ENCODE peak calls at places on chromosomes 7 and 10, in ten cellular contexts. One of them, this sample, is unnamed.

GRCh38 chr10:123326674-123327073 is 172.5 kb downstream of the BUB3 start:
- DNase-seq in NCI-H774: no peak
- DNase-seq in cardiac muscle cell: no peak
- DNase-seq in NCI-H2029 treated with DMSO at 0.1 percent for 48 hours: no peak
- DNase-seq in HEK293T: no peak
- DNase-seq in ACHN: no peak
- DNase-seq in hepatocyte: no peak
- DNase-seq in SW480: no peak
- DNase-seq in stimulated activated CD8-positive, alpha-beta memory T cell treated with anti-CD3 and anti-CD28 coated beads, Interleukin-4, amount 100 ng/mL, for 48 hours: no peak
- DNase-seq in D341Med: no peak
- DNase-seq in this sample: no peak

GRCh38 chr7:112866424-112866823 is 76.2 kb upstream of the TMEM168 start:
- DNase-seq in NCI-H774: no peak
- DNase-seq in cardiac muscle cell: no peak
- DNase-seq in NCI-H2029 treated with DMSO at 0.1 percent for 48 hours: no peak
- DNase-seq in HEK293T: no peak
- DNase-seq in ACHN: no peak
- DNase-seq in hepatocyte: no peak
- DNase-seq in SW480: no peak
- DNase-seq in stimulated activated CD8-positive, alpha-beta memory T cell treated with anti-CD3 and anti-CD28 coated beads, Interleukin-4, amount 100 ng/mL, for 48 hours: no peak
- DNase-seq in D341Med: no peak
- DNase-seq in this sample: no peak

GRCh38 chr10:68133553-68133952 is 24.3 kb downstream of the MYPN start:
- DNase-seq in NCI-H774: no peak
- DNase-seq in cardiac muscle cell: no peak
- DNase-seq in NCI-H2029 treated with DMSO at 0.1 percent for 48 hours: no peak
- DNase-seq in HEK293T: no peak
- DNase-seq in ACHN: no peak
- DNase-seq in hepatocyte: no peak
- DNase-seq in SW480: no peak
- DNase-seq in stimulated activated CD8-positive, alpha-beta memory T cell treated with anti-CD3 and anti-CD28 coated beads, Interleukin-4, amount 100 ng/mL, for 48 hours: no peak
- DNase-seq in D341Med: no peak
- DNase-seq in this sample: no peak

GRCh38 chr10:13839430-13839986 is 252.7 kb downstream of the PRPF18 start:
- DNase-seq in NCI-H774: no peak
- DNase-seq in cardiac muscle cell: no peak
- DNase-seq in NCI-H2029 treated with DMSO at 0.1 percent for 48 hours: no peak
- DNase-seq in HEK293T: peak; percentile 27
- DNase-seq in ACHN: peak; percentile 43
- DNase-seq in hepatocyte: peak; percentile 50
- DNase-seq in SW480: no peak
- DNase-seq in stimulated activated CD8-positive, alpha-beta memory T cell treated with anti-CD3 and anti-CD28 coated beads, Interleukin-4, amount 100 ng/mL, for 48 hours: no peak
- DNase-seq in D341Med: no peak
- DNase-seq in this sample: peak; percentile 10

GRCh38 chr10:69648461-69648860 is 18.4 kb downstream of the FAM241B start:
- DNase-seq in NCI-H774: no peak
- DNase-seq in cardiac muscle cell: no peak
- DNase-seq in NCI-H2029 treated with DMSO at 0.1 percent for 48 hours: no peak
- DNase-seq in HEK293T: no peak
- DNase-seq in ACHN: no peak
- DNase-seq in hepatocyte: no peak
- DNase-seq in SW480: no peak
- DNase-seq in stimulated activated CD8-positive, alpha-beta memory T cell treated with anti-CD3 and anti-CD28 coated beads, Interleukin-4, amount 100 ng/mL, for 48 hours: no peak
- DNase-seq in D341Med: no peak
- DNase-seq in this sample: no peak

GRCh38 chr7:151038951-151039849 is 9.1 kb upstream of the ASIC3 start:
- DNase-seq in NCI-H774: no peak
- DNase-seq in cardiac muscle cell: peak; percentile 62
- DNase-seq in NCI-H2029 treated with DMSO at 0.1 percent for 48 hours: no peak
- DNase-seq in HEK293T: peak; percentile 72
- DNase-seq in ACHN: peak; percentile 96
- DNase-seq in hepatocyte: peak; percentile 92
- DNase-seq in SW480: peak; percentile 85
- DNase-seq in stimulated activated CD8-positive, alpha-beta memory T cell treated with anti-CD3 and anti-CD28 coated beads, Interleukin-4, amount 100 ng/mL, for 48 hours: peak; percentile 88
- DNase-seq in D341Med: no peak
- DNase-seq in this sample: peak; percentile 75

GRCh38 chr7:4776160-4776623 is 769 bp downstream of the AP5Z1 start:
- DNase-seq in NCI-H774: no peak
- DNase-seq in cardiac muscle cell: no peak
- DNase-seq in NCI-H2029 treated with DMSO at 0.1 percent for 48 hours: no peak
- DNase-seq in HEK293T: no peak
- DNase-seq in ACHN: no peak
- DNase-seq in hepatocyte: no peak
- DNase-seq in SW480: no peak
- DNase-seq in stimulated activated CD8-positive, alpha-beta memory T cell treated with anti-CD3 and anti-CD28 coated beads, Interleukin-4, amount 100 ng/mL, for 48 hours: no peak
- DNase-seq in D341Med: no peak
- DNase-seq in this sample: no peak

GRCh38 chr10:49448924-49449323 is 53.0 kb upstream of the DRGX start:
- DNase-seq in NCI-H774: no peak
- DNase-seq in cardiac muscle cell: no peak
- DNase-seq in NCI-H2029 treated with DMSO at 0.1 percent for 48 hours: no peak
- DNase-seq in HEK293T: no peak
- DNase-seq in ACHN: no peak
- DNase-seq in hepatocyte: no peak
- DNase-seq in SW480: no peak
- DNase-seq in stimulated activated CD8-positive, alpha-beta memory T cell treated with anti-CD3 and anti-CD28 coated beads, Interleukin-4, amount 100 ng/mL, for 48 hours: no peak
- DNase-seq in D341Med: no peak
- DNase-seq in this sample: no peak

GRCh38 chr7:84336303-84336702 is 141.7 kb upstream of the SEMA3A start:
- DNase-seq in NCI-H774: no peak
- DNase-seq in cardiac muscle cell: peak; percentile 36
- DNase-seq in NCI-H2029 treated with DMSO at 0.1 percent for 48 hours: no peak
- DNase-seq in HEK293T: no peak
- DNase-seq in ACHN: no peak
- DNase-seq in hepatocyte: peak; percentile 35
- DNase-seq in SW480: no peak
- DNase-seq in stimulated activated CD8-positive, alpha-beta memory T cell treated with anti-CD3 and anti-CD28 coated beads, Interleukin-4, amount 100 ng/mL, for 48 hours: no peak
- DNase-seq in D341Med: no peak
- DNase-seq in this sample: peak; percentile 45

GRCh38 chr10:34430685-34431084 is 384.4 kb downstream of the PARD3 start:
- DNase-seq in NCI-H774: no peak
- DNase-seq in cardiac muscle cell: no peak
- DNase-seq in NCI-H2029 treated with DMSO at 0.1 percent for 48 hours: no peak
- DNase-seq in HEK293T: no peak
- DNase-seq in ACHN: no peak
- DNase-seq in hepatocyte: no peak
- DNase-seq in SW480: no peak
- DNase-seq in stimulated activated CD8-positive, alpha-beta memory T cell treated with anti-CD3 and anti-CD28 coated beads, Interleukin-4, amount 100 ng/mL, for 48 hours: no peak
- DNase-seq in D341Med: no peak
- DNase-seq in this sample: no peak

GRCh38 chr7:43572516-43573049 is 10.3 kb upstream of the STK17A start:
- DNase-seq in NCI-H774: no peak
- DNase-seq in cardiac muscle cell: no peak
- DNase-seq in NCI-H2029 treated with DMSO at 0.1 percent for 48 hours: no peak
- DNase-seq in HEK293T: no peak
- DNase-seq in ACHN: peak; percentile 97
- DNase-seq in hepatocyte: peak; percentile 16
- DNase-seq in SW480: peak; percentile 97
- DNase-seq in stimulated activated CD8-positive, alpha-beta memory T cell treated with anti-CD3 and anti-CD28 coated beads, Interleukin-4, amount 100 ng/mL, for 48 hours: peak; percentile 54
- DNase-seq in D341Med: no peak
- DNase-seq in this sample: peak; percentile 98

GRCh38 chr7:32930378-32930777 is 26.9 kb upstream of the FKBP9 start:
- DNase-seq in NCI-H774: no peak
- DNase-seq in cardiac muscle cell: no peak
- DNase-seq in NCI-H2029 treated with DMSO at 0.1 percent for 48 hours: no peak
- DNase-seq in HEK293T: no peak
- DNase-seq in ACHN: no peak
- DNase-seq in hepatocyte: no peak
- DNase-seq in SW480: no peak
- DNase-seq in stimulated activated CD8-positive, alpha-beta memory T cell treated with anti-CD3 and anti-CD28 coated beads, Interleukin-4, amount 100 ng/mL, for 48 hours: no peak
- DNase-seq in D341Med: no peak
- DNase-seq in this sample: no peak

GRCh38 chr7:108442039-108442568 is 14.1 kb downstream of the NRCAM start:
- DNase-seq in NCI-H774: peak; percentile 70
- DNase-seq in cardiac muscle cell: no peak
- DNase-seq in NCI-H2029 treated with DMSO at 0.1 percent for 48 hours: peak; percentile 82
- DNase-seq in HEK293T: no peak
- DNase-seq in ACHN: peak; percentile 66
- DNase-seq in hepatocyte: no peak
- DNase-seq in SW480: peak; percentile 64
- DNase-seq in stimulated activated CD8-positive, alpha-beta memory T cell treated with anti-CD3 and anti-CD28 coated beads, Interleukin-4, amount 100 ng/mL, for 48 hours: peak; percentile 52
- DNase-seq in D341Med: no peak
- DNase-seq in this sample: no peak

GRCh38 chr10:122265896-122266295 is 5.2 kb upstream of the BTBD16 start:
- DNase-seq in NCI-H774: no peak
- DNase-seq in cardiac muscle cell: peak; percentile 72
- DNase-seq in NCI-H2029 treated with DMSO at 0.1 percent for 48 hours: no peak
- DNase-seq in HEK293T: no peak
- DNase-seq in ACHN: peak; percentile 94
- DNase-seq in hepatocyte: no peak
- DNase-seq in SW480: no peak
- DNase-seq in stimulated activated CD8-positive, alpha-beta memory T cell treated with anti-CD3 and anti-CD28 coated beads, Interleukin-4, amount 100 ng/mL, for 48 hours: no peak
- DNase-seq in D341Med: no peak
- DNase-seq in this sample: no peak

GRCh38 chr7:14850039-14850438 is 52.5 kb downstream of the DGKB start:
- DNase-seq in NCI-H774: no peak
- DNase-seq in cardiac muscle cell: no peak
- DNase-seq in NCI-H2029 treated with DMSO at 0.1 percent for 48 hours: no peak
- DNase-seq in HEK293T: no peak
- DNase-seq in ACHN: no peak
- DNase-seq in hepatocyte: no peak
- DNase-seq in SW480: peak; percentile 31
- DNase-seq in stimulated activated CD8-positive, alpha-beta memory T cell treated with anti-CD3 and anti-CD28 coated beads, Interleukin-4, amount 100 ng/mL, for 48 hours: no peak
- DNase-seq in D341Med: no peak
- DNase-seq in this sample: no peak

GRCh38 chr7:2082357-2083038 is 150.2 kb downstream of the MAD1L1 start:
- DNase-seq in NCI-H774: no peak
- DNase-seq in cardiac muscle cell: peak; percentile 72
- DNase-seq in NCI-H2029 treated with DMSO at 0.1 percent for 48 hours: no peak
- DNase-seq in HEK293T: no peak
- DNase-seq in ACHN: no peak
- DNase-seq in hepatocyte: peak; percentile 73
- DNase-seq in SW480: no peak
- DNase-seq in stimulated activated CD8-positive, alpha-beta memory T cell treated with anti-CD3 and anti-CD28 coated beads, Interleukin-4, amount 100 ng/mL, for 48 hours: no peak
- DNase-seq in D341Med: no peak
- DNase-seq in this sample: no peak

This sample was measured in SK-MEL-5.